ENCODE peak calls at places on chromosomes 4 and X, in five cellular contexts. One of them, this sample, is unnamed.

GRCh38 chr4:8319731-8320385 is 50.3 kb downstream of the HTRA3 start:
- DNase-seq in NAMALWA: no peak
- DNase-seq in CD4-positive, alpha-beta T cell: no peak
- DNase-seq in osteoblast: peak; percentile 46
- DNase-seq in AG09309: no peak
- DNase-seq in this sample: no peak

GRCh38 chr4:182932651-182933050 is 15.5 kb upstream of the DCTD start:
- DNase-seq in NAMALWA: no peak
- DNase-seq in CD4-positive, alpha-beta T cell: no peak
- DNase-seq in AG09309: no peak
- DNase-seq in osteoblast: no peak
- DNase-seq in this sample: no peak

GRCh38 chrX:3815896-3816664 is 102.6 kb upstream of the PRKX start:
- DNase-seq in osteoblast: peak; percentile 71
- DNase-seq in NAMALWA: peak; percentile 40
- DNase-seq in AG09309: no peak
- DNase-seq in CD4-positive, alpha-beta T cell: peak; percentile 2
- DNase-seq in this sample: peak; percentile 34

GRCh38 chr4:55116450-55116849 is 8.9 kb downstream of the KDR start:
- DNase-seq in NAMALWA: no peak
- DNase-seq in CD4-positive, alpha-beta T cell: no peak
- DNase-seq in AG09309: no peak
- DNase-seq in osteoblast: peak; percentile 32
- DNase-seq in this sample: no peak

GRCh38 chrX:18899796-18900380 is 84.0 kb downstream of the PHKA2 start:
- DNase-seq in NAMALWA: peak; percentile 15
- DNase-seq in AG09309: no peak
- DNase-seq in CD4-positive, alpha-beta T cell: no peak
- DNase-seq in osteoblast: peak; percentile 69
- DNase-seq in this sample: no peak

GRCh38 chr4:177250056-177250696 is 59.5 kb upstream of the NEIL3 start:
- DNase-seq in osteoblast: peak; percentile 46
- DNase-seq in NAMALWA: peak; percentile 69
- DNase-seq in AG09309: no peak
- DNase-seq in CD4-positive, alpha-beta T cell: peak; percentile 47
- DNase-seq in this sample: no peak

GRCh38 chr4:7415927-7416686 is 18.6 kb downstream of the PSAPL1 start:
- DNase-seq in AG09309: no peak
- DNase-seq in osteoblast: peak; percentile 64
- DNase-seq in NAMALWA: no peak
- DNase-seq in CD4-positive, alpha-beta T cell: no peak
- DNase-seq in this sample: no peak

GRCh38 chr4:141417387-141417786 is 196.7 kb downstream of the ZNF330 start:
- DNase-seq in CD4-positive, alpha-beta T cell: no peak
- DNase-seq in AG09309: no peak
- DNase-seq in NAMALWA: no peak
- DNase-seq in osteoblast: no peak
- DNase-seq in this sample: no peak

GRCh38 chr4:87054900-87055299 is 120.1 kb downstream of the AFF1 start:
- DNase-seq in NAMALWA: no peak
- DNase-seq in osteoblast: no peak
- DNase-seq in AG09309: no peak
- DNase-seq in CD4-positive, alpha-beta T cell: no peak
- DNase-seq in this sample: no peak

GRCh38 chrX:2711441-2711840 is 20.3 kb downstream of the CD99 start:
- DNase-seq in AG09309: no peak
- DNase-seq in NAMALWA: no peak
- DNase-seq in CD4-positive, alpha-beta T cell: no peak
- DNase-seq in osteoblast: no peak
- DNase-seq in this sample: no peak

GRCh38 chr4:73832651-73833237 is 3.7 kb upstream of the CXCL6 start:
- DNase-seq in CD4-positive, alpha-beta T cell: no peak
- DNase-seq in osteoblast: no peak
- DNase-seq in NAMALWA: no peak
- DNase-seq in AG09309: no peak
- DNase-seq in this sample: no peak

GRCh38 chr4:15341733-15342300 is 86.0 kb upstream of the C1QTNF7 start:
- DNase-seq in NAMALWA: no peak
- DNase-seq in osteoblast: no peak
- DNase-seq in AG09309: no peak
- DNase-seq in CD4-positive, alpha-beta T cell: no peak
- DNase-seq in this sample: no peak

GRCh38 chr4:141127884-141128283 is 5.4 kb downstream of the RNF150 start:
- DNase-seq in osteoblast: no peak
- DNase-seq in AG09309: no peak
- DNase-seq in NAMALWA: no peak
- DNase-seq in CD4-positive, alpha-beta T cell: no peak
- DNase-seq in this sample: no peak

GRCh38 chr4:4637710-4638109 is 95.9 kb upstream of the STX18 start:
- DNase-seq in AG09309: no peak
- DNase-seq in osteoblast: no peak
- DNase-seq in NAMALWA: no peak
- DNase-seq in CD4-positive, alpha-beta T cell: no peak
- DNase-seq in this sample: no peak

This sample was measured in MM.1S.